ENCODE peak calls at places on chromosome 5, in seven cellular contexts. One of them, this sample, is unnamed.

GRCh38 chr5:14512574-14512973 is 69.0 kb upstream of the OTULINL start:
- DNase-seq in aorta: no peak
- DNase-seq in occipital lobe: no peak
- DNase-seq in amniotic stem cell: no peak
- DNase-seq in stimulated activated CD4-positive, alpha-beta T cell treated with anti-CD3 and anti-CD28 coated beads, Interleukin-2, amount 100 ng/mL, for 48 hours: no peak
- DNase-seq in NCI-H510A: no peak
- DNase-seq in activated CD4-positive, CD25-positive, alpha-beta regulatory T cell treated with anti-CD3 and anti-CD28 coated beads, Interleukin-2, amount 50 U/mL, for 16 hours: no peak
- DNase-seq in this sample: no peak

GRCh38 chr5:80780761-80781285 is 126.0 kb upstream of the DHFR start:
- DNase-seq in aorta: no peak
- DNase-seq in occipital lobe: no peak
- DNase-seq in amniotic stem cell: no peak
- DNase-seq in stimulated activated CD4-positive, alpha-beta T cell treated with anti-CD3 and anti-CD28 coated beads, Interleukin-2, amount 100 ng/mL, for 48 hours: no peak
- DNase-seq in NCI-H510A: no peak
- DNase-seq in activated CD4-positive, CD25-positive, alpha-beta regulatory T cell treated with anti-CD3 and anti-CD28 coated beads, Interleukin-2, amount 50 U/mL, for 16 hours: no peak
- DNase-seq in this sample: no peak

GRCh38 chr5:179610109-179610902 is 13.2 kb downstream of the HNRNPH1 start:
- DNase-seq in aorta: no peak
- DNase-seq in occipital lobe: no peak
- DNase-seq in amniotic stem cell: no peak
- DNase-seq in stimulated activated CD4-positive, alpha-beta T cell treated with anti-CD3 and anti-CD28 coated beads, Interleukin-2, amount 100 ng/mL, for 48 hours: no peak
- DNase-seq in NCI-H510A: no peak
- DNase-seq in activated CD4-positive, CD25-positive, alpha-beta regulatory T cell treated with anti-CD3 and anti-CD28 coated beads, Interleukin-2, amount 50 U/mL, for 16 hours: no peak
- DNase-seq in this sample: no peak

GRCh38 chr5:83957188-83957587 is 236.5 kb upstream of the HAPLN1 start:
- DNase-seq in aorta: no peak
- DNase-seq in occipital lobe: no peak
- DNase-seq in amniotic stem cell: no peak
- DNase-seq in stimulated activated CD4-positive, alpha-beta T cell treated with anti-CD3 and anti-CD28 coated beads, Interleukin-2, amount 100 ng/mL, for 48 hours: no peak
- DNase-seq in NCI-H510A: peak
- DNase-seq in activated CD4-positive, CD25-positive, alpha-beta regulatory T cell treated with anti-CD3 and anti-CD28 coated beads, Interleukin-2, amount 50 U/mL, for 16 hours: no peak
- DNase-seq in this sample: no peak

GRCh38 chr5:43802651-43803050 is 199.7 kb downstream of the NNT start:
- DNase-seq in aorta: no peak
- DNase-seq in occipital lobe: no peak
- DNase-seq in amniotic stem cell: no peak
- DNase-seq in stimulated activated CD4-positive, alpha-beta T cell treated with anti-CD3 and anti-CD28 coated beads, Interleukin-2, amount 100 ng/mL, for 48 hours: no peak
- DNase-seq in NCI-H510A: no peak
- DNase-seq in activated CD4-positive, CD25-positive, alpha-beta regulatory T cell treated with anti-CD3 and anti-CD28 coated beads, Interleukin-2, amount 50 U/mL, for 16 hours: no peak
- DNase-seq in this sample: no peak

GRCh38 chr5:171207256-171207866 is 101.7 kb upstream of the TLX3 start:
- DNase-seq in aorta: no peak
- DNase-seq in occipital lobe: no peak
- DNase-seq in amniotic stem cell: peak
- DNase-seq in stimulated activated CD4-positive, alpha-beta T cell treated with anti-CD3 and anti-CD28 coated beads, Interleukin-2, amount 100 ng/mL, for 48 hours: peak
- DNase-seq in NCI-H510A: no peak
- DNase-seq in activated CD4-positive, CD25-positive, alpha-beta regulatory T cell treated with anti-CD3 and anti-CD28 coated beads, Interleukin-2, amount 50 U/mL, for 16 hours: no peak
- DNase-seq in this sample: no peak

GRCh38 chr5:181243521-181244307 is at the start of gene RACK1:
- DNase-seq in aorta: peak
- DNase-seq in occipital lobe: no peak
- DNase-seq in amniotic stem cell: no peak
- DNase-seq in stimulated activated CD4-positive, alpha-beta T cell treated with anti-CD3 and anti-CD28 coated beads, Interleukin-2, amount 100 ng/mL, for 48 hours: peak
- DNase-seq in NCI-H510A: no peak
- DNase-seq in activated CD4-positive, CD25-positive, alpha-beta regulatory T cell treated with anti-CD3 and anti-CD28 coated beads, Interleukin-2, amount 50 U/mL, for 16 hours: peak
- DNase-seq in this sample: peak

GRCh38 chr5:82662340-82662739 is 384.2 kb upstream of the RPS23 start:
- DNase-seq in aorta: no peak
- DNase-seq in occipital lobe: no peak
- DNase-seq in amniotic stem cell: no peak
- DNase-seq in stimulated activated CD4-positive, alpha-beta T cell treated with anti-CD3 and anti-CD28 coated beads, Interleukin-2, amount 100 ng/mL, for 48 hours: no peak
- DNase-seq in NCI-H510A: no peak
- DNase-seq in activated CD4-positive, CD25-positive, alpha-beta regulatory T cell treated with anti-CD3 and anti-CD28 coated beads, Interleukin-2, amount 50 U/mL, for 16 hours: no peak
- DNase-seq in this sample: no peak

GRCh38 chr5:42632501-42632900 is 124.1 kb upstream of the CCDC152 start:
- DNase-seq in aorta: no peak
- DNase-seq in occipital lobe: no peak
- DNase-seq in amniotic stem cell: no peak
- DNase-seq in stimulated activated CD4-positive, alpha-beta T cell treated with anti-CD3 and anti-CD28 coated beads, Interleukin-2, amount 100 ng/mL, for 48 hours: no peak
- DNase-seq in NCI-H510A: no peak
- DNase-seq in activated CD4-positive, CD25-positive, alpha-beta regulatory T cell treated with anti-CD3 and anti-CD28 coated beads, Interleukin-2, amount 50 U/mL, for 16 hours: no peak
- DNase-seq in this sample: no peak

GRCh38 chr5:97542469-97542868 is 359.4 kb upstream of the RIOK2 start:
- DNase-seq in aorta: no peak
- DNase-seq in occipital lobe: no peak
- DNase-seq in amniotic stem cell: no peak
- DNase-seq in stimulated activated CD4-positive, alpha-beta T cell treated with anti-CD3 and anti-CD28 coated beads, Interleukin-2, amount 100 ng/mL, for 48 hours: no peak
- DNase-seq in NCI-H510A: no peak
- DNase-seq in activated CD4-positive, CD25-positive, alpha-beta regulatory T cell treated with anti-CD3 and anti-CD28 coated beads, Interleukin-2, amount 50 U/mL, for 16 hours: no peak
- DNase-seq in this sample: no peak

GRCh38 chr5:177496111-177497010 is 1.0 kb downstream of the PDLIM7 start:
- DNase-seq in aorta: peak
- DNase-seq in occipital lobe: no peak
- DNase-seq in amniotic stem cell: peak
- DNase-seq in stimulated activated CD4-positive, alpha-beta T cell treated with anti-CD3 and anti-CD28 coated beads, Interleukin-2, amount 100 ng/mL, for 48 hours: no peak
- DNase-seq in NCI-H510A: peak
- DNase-seq in activated CD4-positive, CD25-positive, alpha-beta regulatory T cell treated with anti-CD3 and anti-CD28 coated beads, Interleukin-2, amount 50 U/mL, for 16 hours: no peak
- DNase-seq in this sample: no peak

GRCh38 chr5:16784843-16785791 is 151.0 kb downstream of the MYO10 start:
- DNase-seq in aorta: no peak
- DNase-seq in occipital lobe: peak
- DNase-seq in amniotic stem cell: no peak
- DNase-seq in stimulated activated CD4-positive, alpha-beta T cell treated with anti-CD3 and anti-CD28 coated beads, Interleukin-2, amount 100 ng/mL, for 48 hours: peak
- DNase-seq in NCI-H510A: no peak
- DNase-seq in activated CD4-positive, CD25-positive, alpha-beta regulatory T cell treated with anti-CD3 and anti-CD28 coated beads, Interleukin-2, amount 50 U/mL, for 16 hours: peak
- DNase-seq in this sample: peak

GRCh38 chr5:139391570-139392323 is 2.0 kb upstream of the MZB1 start:
- DNase-seq in aorta: no peak
- DNase-seq in occipital lobe: no peak
- DNase-seq in amniotic stem cell: no peak
- DNase-seq in stimulated activated CD4-positive, alpha-beta T cell treated with anti-CD3 and anti-CD28 coated beads, Interleukin-2, amount 100 ng/mL, for 48 hours: no peak
- DNase-seq in NCI-H510A: no peak
- DNase-seq in activated CD4-positive, CD25-positive, alpha-beta regulatory T cell treated with anti-CD3 and anti-CD28 coated beads, Interleukin-2, amount 50 U/mL, for 16 hours: no peak
- DNase-seq in this sample: no peak

GRCh38 chr5:171893290-171893890 is 107.8 kb downstream of the SMIM23 start:
- DNase-seq in aorta: no peak
- DNase-seq in occipital lobe: no peak
- DNase-seq in amniotic stem cell: peak
- DNase-seq in stimulated activated CD4-positive, alpha-beta T cell treated with anti-CD3 and anti-CD28 coated beads, Interleukin-2, amount 100 ng/mL, for 48 hours: no peak
- DNase-seq in NCI-H510A: no peak
- DNase-seq in activated CD4-positive, CD25-positive, alpha-beta regulatory T cell treated with anti-CD3 and anti-CD28 coated beads, Interleukin-2, amount 50 U/mL, for 16 hours: no peak
- DNase-seq in this sample: no peak

GRCh38 chr5:179123491-179124328 is 63.5 kb downstream of the ZNF354C start:
- DNase-seq in aorta: no peak
- DNase-seq in occipital lobe: no peak
- DNase-seq in amniotic stem cell: no peak
- DNase-seq in stimulated activated CD4-positive, alpha-beta T cell treated with anti-CD3 and anti-CD28 coated beads, Interleukin-2, amount 100 ng/mL, for 48 hours: no peak
- DNase-seq in NCI-H510A: no peak
- DNase-seq in activated CD4-positive, CD25-positive, alpha-beta regulatory T cell treated with anti-CD3 and anti-CD28 coated beads, Interleukin-2, amount 50 U/mL, for 16 hours: no peak
- DNase-seq in this sample: no peak

GRCh38 chr5:113199122-113199905 is 222.7 kb downstream of the DCP2 start:
- DNase-seq in aorta: no peak
- DNase-seq in occipital lobe: no peak
- DNase-seq in amniotic stem cell: no peak
- DNase-seq in stimulated activated CD4-positive, alpha-beta T cell treated with anti-CD3 and anti-CD28 coated beads, Interleukin-2, amount 100 ng/mL, for 48 hours: no peak
- DNase-seq in NCI-H510A: no peak
- DNase-seq in activated CD4-positive, CD25-positive, alpha-beta regulatory T cell treated with anti-CD3 and anti-CD28 coated beads, Interleukin-2, amount 50 U/mL, for 16 hours: no peak
- DNase-seq in this sample: no peak

GRCh38 chr5:96843140-96843539 is 33.2 kb upstream of the ERAP2 start:
- DNase-seq in aorta: no peak
- DNase-seq in occipital lobe: no peak
- DNase-seq in amniotic stem cell: no peak
- DNase-seq in stimulated activated CD4-positive, alpha-beta T cell treated with anti-CD3 and anti-CD28 coated beads, Interleukin-2, amount 100 ng/mL, for 48 hours: no peak
- DNase-seq in NCI-H510A: no peak
- DNase-seq in activated CD4-positive, CD25-positive, alpha-beta regulatory T cell treated with anti-CD3 and anti-CD28 coated beads, Interleukin-2, amount 50 U/mL, for 16 hours: no peak
- DNase-seq in this sample: no peak

GRCh38 chr5:107661038-107661649 is 9.6 kb downstream of the EFNA5 start:
- DNase-seq in aorta: no peak
- DNase-seq in occipital lobe: no peak
- DNase-seq in amniotic stem cell: no peak
- DNase-seq in stimulated activated CD4-positive, alpha-beta T cell treated with anti-CD3 and anti-CD28 coated beads, Interleukin-2, amount 100 ng/mL, for 48 hours: no peak
- DNase-seq in NCI-H510A: no peak
- DNase-seq in activated CD4-positive, CD25-positive, alpha-beta regulatory T cell treated with anti-CD3 and anti-CD28 coated beads, Interleukin-2, amount 50 U/mL, for 16 hours: no peak
- DNase-seq in this sample: no peak

GRCh38 chr5:176732306-176732705 is 78.1 kb upstream of the UNC5A start:
- DNase-seq in aorta: no peak
- DNase-seq in occipital lobe: no peak
- DNase-seq in amniotic stem cell: no peak
- DNase-seq in stimulated activated CD4-positive, alpha-beta T cell treated with anti-CD3 and anti-CD28 coated beads, Interleukin-2, amount 100 ng/mL, for 48 hours: no peak
- DNase-seq in NCI-H510A: no peak
- DNase-seq in activated CD4-positive, CD25-positive, alpha-beta regulatory T cell treated with anti-CD3 and anti-CD28 coated beads, Interleukin-2, amount 50 U/mL, for 16 hours: no peak
- DNase-seq in this sample: no peak

GRCh38 chr5:89556215-89557009 is 673.4 kb upstream of the MEF2C start:
- DNase-seq in aorta: no peak
- DNase-seq in occipital lobe: no peak
- DNase-seq in amniotic stem cell: peak
- DNase-seq in stimulated activated CD4-positive, alpha-beta T cell treated with anti-CD3 and anti-CD28 coated beads, Interleukin-2, amount 100 ng/mL, for 48 hours: no peak
- DNase-seq in NCI-H510A: no peak
- DNase-seq in activated CD4-positive, CD25-positive, alpha-beta regulatory T cell treated with anti-CD3 and anti-CD28 coated beads, Interleukin-2, amount 50 U/mL, for 16 hours: no peak
- DNase-seq in this sample: no peak

GRCh38 chr5:158414780-158415179 is 555.8 kb upstream of the CLINT1 start:
- DNase-seq in aorta: no peak
- DNase-seq in occipital lobe: no peak
- DNase-seq in amniotic stem cell: no peak
- DNase-seq in stimulated activated CD4-positive, alpha-beta T cell treated with anti-CD3 and anti-CD28 coated beads, Interleukin-2, amount 100 ng/mL, for 48 hours: no peak
- DNase-seq in NCI-H510A: no peak
- DNase-seq in activated CD4-positive, CD25-positive, alpha-beta regulatory T cell treated with anti-CD3 and anti-CD28 coated beads, Interleukin-2, amount 50 U/mL, for 16 hours: no peak
- DNase-seq in this sample: no peak

GRCh38 chr5:23825196-23825595 is 317.8 kb downstream of the PRDM9 start:
- DNase-seq in aorta: no peak
- DNase-seq in occipital lobe: no peak
- DNase-seq in amniotic stem cell: no peak
- DNase-seq in stimulated activated CD4-positive, alpha-beta T cell treated with anti-CD3 and anti-CD28 coated beads, Interleukin-2, amount 100 ng/mL, for 48 hours: no peak
- DNase-seq in NCI-H510A: no peak
- DNase-seq in activated CD4-positive, CD25-positive, alpha-beta regulatory T cell treated with anti-CD3 and anti-CD28 coated beads, Interleukin-2, amount 50 U/mL, for 16 hours: no peak
- DNase-seq in this sample: no peak

GRCh38 chr5:72452515-72453259 is 54.5 kb downstream of the ZNF366 start:
- DNase-seq in aorta: peak
- DNase-seq in occipital lobe: no peak
- DNase-seq in amniotic stem cell: no peak
- DNase-seq in stimulated activated CD4-positive, alpha-beta T cell treated with anti-CD3 and anti-CD28 coated beads, Interleukin-2, amount 100 ng/mL, for 48 hours: no peak
- DNase-seq in NCI-H510A: no peak
- DNase-seq in activated CD4-positive, CD25-positive, alpha-beta regulatory T cell treated with anti-CD3 and anti-CD28 coated beads, Interleukin-2, amount 50 U/mL, for 16 hours: no peak
- DNase-seq in this sample: no peak

GRCh38 chr5:141488591-141489478 is at the start of gene PCDHGC5:
- DNase-seq in aorta: peak
- DNase-seq in occipital lobe: peak
- DNase-seq in amniotic stem cell: peak
- DNase-seq in stimulated activated CD4-positive, alpha-beta T cell treated with anti-CD3 and anti-CD28 coated beads, Interleukin-2, amount 100 ng/mL, for 48 hours: no peak
- DNase-seq in NCI-H510A: no peak
- DNase-seq in activated CD4-positive, CD25-positive, alpha-beta regulatory T cell treated with anti-CD3 and anti-CD28 coated beads, Interleukin-2, amount 50 U/mL, for 16 hours: no peak
- DNase-seq in this sample: peak

GRCh38 chr5:55538621-55539020 is 3.9 kb upstream of the PLPP1 start:
- DNase-seq in aorta: no peak
- DNase-seq in occipital lobe: no peak
- DNase-seq in amniotic stem cell: no peak
- DNase-seq in stimulated activated CD4-positive, alpha-beta T cell treated with anti-CD3 and anti-CD28 coated beads, Interleukin-2, amount 100 ng/mL, for 48 hours: no peak
- DNase-seq in NCI-H510A: no peak
- DNase-seq in activated CD4-positive, CD25-positive, alpha-beta regulatory T cell treated with anti-CD3 and anti-CD28 coated beads, Interleukin-2, amount 50 U/mL, for 16 hours: no peak
- DNase-seq in this sample: no peak

GRCh38 chr5:1442222-1443144 is 2.8 kb downstream of the SLC6A3 start:
- DNase-seq in aorta: no peak
- DNase-seq in occipital lobe: no peak
- DNase-seq in amniotic stem cell: no peak
- DNase-seq in stimulated activated CD4-positive, alpha-beta T cell treated with anti-CD3 and anti-CD28 coated beads, Interleukin-2, amount 100 ng/mL, for 48 hours: no peak
- DNase-seq in NCI-H510A: no peak
- DNase-seq in activated CD4-positive, CD25-positive, alpha-beta regulatory T cell treated with anti-CD3 and anti-CD28 coated beads, Interleukin-2, amount 50 U/mL, for 16 hours: no peak
- DNase-seq in this sample: no peak

This sample was measured in head of caudate nucleus.